ENCODE peak calls at places on chromosomes 5 and 9, in four cellular contexts. Q is GM20000, T is fibroblast of pulmonary artery, S is upper lobe of right lung. P is an unnamed sample.

GRCh38 chr9:35649431-35650340 is 1.0 kb downstream of the SIT1 start:
- DNase-seq in Q (peak), T (peak), S (no peak), P (no peak)

GRCh38 chr5:156835905-156836304 is 14.2 kb upstream of the PPP1R2B start:
- DNase-seq in Q (peak), T (no peak), S (no peak), P (no peak)

GRCh38 chr9:618478-618877 is 223.0 kb upstream of the DMRT1 start:
- DNase-seq in Q (no peak), T (peak), S (no peak), P (no peak)

GRCh38 chr5:141915881-141916336 is 7.8 kb upstream of the DELE1 start:
- DNase-seq in Q (no peak), T (no peak), S (no peak), P (no peak)

GRCh38 chr5:88544131-88544530 is 275.5 kb upstream of the TMEM161B start:
- DNase-seq in Q (no peak), T (no peak), S (no peak), P (no peak)

GRCh38 chr9:88530051-88530450 is 4.9 kb upstream of the NXNL2 start:
- DNase-seq in Q (no peak), T (peak), S (no peak), P (no peak)

GRCh38 chr5:4044881-4045280 is 449.2 kb downstream of the IRX1 start:
- DNase-seq in Q (no peak), T (no peak), S (no peak), P (no peak)

GRCh38 chr5:119341452-119342349 is 14.1 kb upstream of the TNFAIP8 start:
- DNase-seq in Q (no peak), T (no peak), S (no peak), P (no peak)

GRCh38 chr5:132429451-132430440 is 60.2 kb downstream of the SLC22A5 start:
- DNase-seq in Q (no peak), T (no peak), S (no peak), P (no peak)

GRCh38 chr5:93924628-93925027 is 183.2 kb upstream of the POU5F2 start:
- DNase-seq in Q (no peak), T (peak), S (no peak), P (no peak)

GRCh38 chr9:4280605-4281004 is 19.3 kb downstream of the GLIS3 start:
- DNase-seq in Q (no peak), T (no peak), S (no peak), P (no peak)

GRCh38 chr9:108356806-108357205 is 499.0 kb downstream of the ACTL7B start:
- DNase-seq in Q (no peak), T (no peak), S (no peak), P (no peak)

GRCh38 chr9:98900725-98901124 is 43.0 kb upstream of the COL15A1 start:
- DNase-seq in Q (no peak), T (no peak), S (no peak), P (peak)

GRCh38 chr5:13249854-13250253 is 694.6 kb downstream of the DNAH5 start:
- DNase-seq in Q (no peak), T (no peak), S (no peak), P (no peak)

GRCh38 chr5:1516615-1517601 is 6.9 kb downstream of the LPCAT1 start:
- DNase-seq in Q (no peak), T (peak), S (peak), P (peak)

GRCh38 chr9:114126247-114127060 is 27.4 kb upstream of the KIF12 start:
- DNase-seq in Q (no peak), T (no peak), S (peak), P (no peak)

GRCh38 chr9:126386088-126386487 is 59.5 kb downstream of the MVB12B start:
- DNase-seq in Q (no peak), T (peak), S (no peak), P (no peak)
- TF ChIP-seq CTCF in Q (peak), T (peak), S (peak), P (peak)

DNA sequence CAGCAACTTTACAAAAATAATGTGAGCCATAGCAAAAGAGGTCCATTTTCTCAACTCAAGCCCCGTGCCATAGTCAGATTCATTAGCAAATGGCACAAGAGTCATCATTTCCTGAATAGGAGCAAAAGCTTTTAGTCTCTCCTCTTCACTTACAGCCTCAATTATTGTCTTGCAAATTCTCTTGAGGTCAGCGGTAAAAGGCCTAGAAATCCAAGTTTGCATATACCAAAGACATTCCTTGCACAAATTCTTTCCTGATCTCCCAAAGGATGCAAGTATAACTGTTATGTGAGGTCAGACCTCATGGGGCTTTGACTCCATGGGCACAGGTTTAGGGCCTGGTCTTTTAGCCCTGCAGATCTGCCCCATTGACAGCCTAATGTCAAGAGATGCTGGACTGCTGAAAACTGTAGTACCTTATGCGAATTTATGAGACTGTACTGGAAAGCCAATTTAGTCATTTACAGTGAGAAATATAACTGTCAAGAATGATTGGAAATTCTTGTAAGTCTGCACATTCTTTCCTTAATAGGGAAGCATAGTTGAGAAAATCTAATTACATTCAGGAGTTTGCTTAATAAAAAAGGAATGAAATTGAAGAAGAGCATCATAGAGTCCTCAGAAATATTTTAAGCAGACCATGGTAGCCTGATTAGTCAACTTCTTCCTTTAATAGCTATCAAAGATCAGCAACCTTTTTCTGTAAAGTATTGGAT is 45.4 kb downstream of the GCNT4 start:
- DNase-seq in Q (no peak), T (no peak), S (no peak), P (no peak)
- TF ChIP-seq CTCF in Q (no peak), T (no peak), S (no peak), P (no peak)

GRCh38 chr9:133048595-133048994 is 13.2 kb upstream of the CEL start:
- DNase-seq in Q (no peak), T (peak), S (no peak), P (no peak)
- TF ChIP-seq CTCF in Q (peak), T (peak), S (peak), P (peak)

DNA sequence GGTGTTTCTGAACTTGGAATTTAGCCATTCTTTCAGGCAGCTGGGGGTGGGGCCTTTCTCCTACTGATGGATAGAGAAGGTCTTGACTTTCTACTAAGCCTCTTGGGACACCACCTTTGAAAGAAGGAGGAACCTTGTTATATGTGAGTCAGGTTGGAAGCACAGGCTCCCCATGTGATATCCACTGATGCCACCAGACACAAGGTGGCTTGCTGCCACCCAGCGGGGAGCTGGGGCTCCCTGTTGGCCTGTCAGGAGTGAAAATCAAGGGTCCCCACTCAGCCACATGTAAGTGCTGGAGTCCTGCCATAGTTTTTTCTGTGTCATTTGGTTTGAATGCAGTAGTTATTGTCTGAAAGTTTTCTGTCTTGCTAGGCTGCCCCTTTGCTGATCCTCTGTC is 252.4 kb upstream of the NFIL3 start:
- DNase-seq in Q (no peak), T (no peak), S (no peak), P (no peak)
- TF ChIP-seq CTCF in Q (no peak), T (no peak), S (peak), P (no peak)

DNA sequence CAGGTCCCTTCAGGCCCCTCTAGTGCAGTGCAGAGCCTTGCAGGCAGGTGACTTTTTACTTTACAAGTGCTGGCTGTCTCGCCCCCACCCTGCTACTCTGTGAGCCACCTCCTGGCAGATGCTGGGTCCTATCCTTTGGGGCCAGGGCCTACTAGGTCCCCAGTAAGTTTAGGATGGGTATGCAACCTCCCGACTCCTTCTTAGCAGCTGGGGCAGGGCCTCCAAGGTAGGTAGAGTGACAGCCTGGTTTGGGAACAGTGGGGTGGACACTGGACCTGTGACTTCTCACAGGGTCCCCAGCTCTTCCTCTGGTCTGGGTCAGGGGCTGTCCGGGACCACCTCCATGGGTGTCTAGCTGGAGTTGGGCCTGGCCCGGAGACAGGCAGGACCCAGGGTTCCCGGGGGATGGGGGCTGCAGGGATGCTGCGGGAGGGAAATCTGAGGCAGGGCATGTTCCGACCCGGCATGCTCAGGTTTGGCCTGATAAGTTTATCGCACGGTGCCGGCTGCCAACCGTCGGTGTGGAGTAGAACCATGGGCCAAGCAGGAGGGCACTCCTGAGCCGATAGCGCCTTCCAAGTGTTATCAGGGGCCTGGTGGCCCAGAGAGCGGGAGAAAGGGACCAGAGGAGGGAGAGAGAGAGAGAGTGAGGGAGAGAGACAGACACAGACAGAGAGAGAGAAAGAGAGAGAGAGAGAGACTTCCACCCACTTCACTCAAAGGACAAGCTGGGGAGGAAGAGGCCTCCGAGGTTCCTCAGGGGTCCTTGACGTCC is 20.6 kb downstream of the GFI1B start:
- DNase-seq in Q (no peak), T (no peak), S (no peak), P (no peak)
- TF ChIP-seq CTCF in Q (no peak), T (no peak), S (no peak), P (no peak)

GRCh38 chr9:22036866-22037626 is 27.9 kb upstream of the CDKN2B start:
- DNase-seq in Q (no peak), T (peak), S (no peak), P (no peak)
- TF ChIP-seq CTCF in Q (no peak), T (no peak), S (no peak), P (no peak)